ENCODE peak calls at places on chromosomes 12 and 14, in six cellular contexts. H is nephron progenitor cell, E is progenitor cell of endocrine pancreas, I is endothelial cell, C is lung, T is tibial artery. M is an unnamed sample.

GRCh38 chr12:132077322-132078100 is 66.6 kb downstream of the DDX51 start:
- DNase-seq in H (no peak), I (no peak), C (no peak), T (no peak), E (no peak), M (no peak)

GRCh38 chr14:50978521-50978871 is 34.2 kb upstream of the PYGL start:
- DNase-seq in C (no peak), E (no peak), H (no peak), I (no peak), T (no peak), M (no peak)

GRCh38 chr14:95413289-95414215 is 93.8 kb upstream of the CLMN start:
- DNase-seq in H (peak), I (no peak), E (no peak), T (no peak), C (no peak), M (no peak)

GRCh38 chr12:93729934-93730333 is 52.8 kb downstream of the CRADD start:
- DNase-seq in H (no peak), I (no peak), C (no peak), E (no peak), T (no peak), M (no peak)

GRCh38 chr12:66861157-66861750 is 182.4 kb upstream of the GRIP1 start:
- DNase-seq in E (peak), I (peak), H (peak), C (peak), T (peak), M (peak)

GRCh38 chr14:49975799-49976198 is 82.9 kb downstream of the ARF6 start:
- DNase-seq in C (no peak), T (no peak), I (no peak), E (no peak), H (no peak), M (no peak)

GRCh38 chr14:89012272-89013097 is 188.0 kb downstream of the TTC8 start:
- DNase-seq in T (no peak), E (no peak), C (no peak), H (no peak), I (no peak), M (no peak)

GRCh38 chr14:87638196-87638595 is 354.8 kb downstream of the GALC start:
- DNase-seq in T (no peak), H (no peak), E (no peak), I (no peak), C (no peak), M (no peak)

GRCh38 chr14:65412881-65413738 is 580 bp downstream of the FUT8 start:
- DNase-seq in C (peak), I (no peak), T (no peak), E (no peak), H (no peak), M (peak)

GRCh38 chr12:113135178-113136127 is at the start of gene RASAL1:
- DNase-seq in T (no peak), H (peak), C (no peak), I (peak), E (peak), M (no peak)

GRCh38 chr14:52801014-52801708 is 9.8 kb upstream of the GNPNAT1 start:
- DNase-seq in C (no peak), I (no peak), H (no peak), T (no peak), E (no peak), M (no peak)

GRCh38 chr12:67617619-67618018 is 30.9 kb upstream of the DYRK2 start:
- DNase-seq in E (no peak), T (no peak), C (no peak), H (no peak), I (no peak), M (no peak)

GRCh38 chr12:69028941-69029729 is 96.2 kb upstream of the CPM start:
- DNase-seq in H (no peak), T (no peak), C (no peak), E (no peak), I (no peak), M (no peak)

GRCh38 chr12:48936379-48936979 is 11.2 kb upstream of the FKBP11 start:
- DNase-seq in I (peak), C (peak), T (peak), H (peak), E (peak), M (peak)

GRCh38 chr12:98084950-98085349 is 430.4 kb upstream of the TMPO start:
- DNase-seq in E (no peak), H (no peak), I (peak), C (no peak), T (no peak), M (no peak)

GRCh38 chr14:76780875-76781647 is 19.8 kb downstream of the VASH1 start:
- DNase-seq in E (no peak), H (no peak), C (peak), T (peak), I (no peak), M (no peak)

GRCh38 chr12:7144414-7145120 is 14.4 kb downstream of the CLSTN3 start:
- DNase-seq in I (no peak), C (no peak), E (no peak), H (no peak), T (peak), M (no peak)

GRCh38 chr14:95652690-95653089 is 33.5 kb upstream of the TCL1B start:
- DNase-seq in T (no peak), I (no peak), C (no peak), H (no peak), E (no peak), M (no peak)

GRCh38 chr12:27422697-27423096 is 23.8 kb upstream of the SMCO2 start:
- DNase-seq in C (no peak), H (no peak), I (no peak), E (no peak), T (no peak), M (no peak)

GRCh38 chr12:27427824-27428223 is 18.7 kb upstream of the SMCO2 start:
- DNase-seq in I (no peak), H (no peak), C (no peak), E (no peak), T (no peak), M (no peak)

GRCh38 chr12:27426743-27427142 is 19.8 kb upstream of the SMCO2 start:
- DNase-seq in H (no peak), C (no peak), T (no peak), E (no peak), I (no peak), M (no peak)

GRCh38 chr12:27425306-27425705 is 21.2 kb upstream of the SMCO2 start:
- DNase-seq in C (no peak), I (no peak), H (no peak), E (no peak), T (no peak), M (no peak)

DNA sequence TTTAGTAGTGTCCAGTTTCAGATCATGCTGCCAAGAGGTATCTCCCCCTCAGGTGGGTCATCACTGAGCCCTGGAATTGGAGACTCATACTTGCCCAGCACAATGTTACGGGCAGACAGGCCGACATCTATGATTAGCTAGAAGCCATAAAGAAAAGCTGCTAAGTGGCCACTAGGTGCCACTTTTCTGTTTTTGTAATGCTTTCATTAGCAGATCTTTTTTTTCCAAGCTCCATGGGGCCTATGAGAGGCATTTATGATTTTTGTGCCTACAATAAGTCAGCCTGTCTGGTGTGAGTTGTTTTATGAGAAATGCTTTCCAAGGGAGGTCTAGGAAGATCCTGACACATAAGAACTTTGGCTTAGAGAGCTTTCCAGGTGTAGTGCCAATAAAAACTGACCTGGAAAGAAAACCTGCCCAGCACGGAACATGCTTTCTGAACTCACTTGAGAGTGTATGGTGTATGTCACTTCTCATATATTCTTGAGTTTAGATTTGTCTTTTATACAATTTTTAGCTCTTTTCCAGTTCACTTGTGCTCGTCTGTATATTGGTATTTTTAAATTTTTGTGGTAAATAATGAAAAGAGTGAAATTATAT is 21.8 kb upstream of the SMCO2 start:
- DNase-seq in H (no peak), I (no peak), T (no peak), C (no peak), E (no peak), M (peak)
- TF ChIP-seq CTCF in H (peak), I (peak), T (peak), C (peak), E (peak), M (peak)

GRCh38 chr12:129195081-129195480 is 341.8 kb downstream of the GLT1D1 start:
- DNase-seq in C (no peak), H (no peak), E (no peak), I (no peak), T (no peak), M (no peak)
- TF ChIP-seq CTCF in C (no peak), H (no peak), E (no peak), I (no peak), T (no peak), M (no peak)

GRCh38 chr12:119807380-119807779 is 69.7 kb downstream of the CIT start:
- DNase-seq in H (no peak), C (no peak), E (no peak), T (no peak), I (no peak), M (no peak)

GRCh38 chr12:119802472-119802871 is 74.6 kb downstream of the CIT start:
- DNase-seq in E (no peak), T (peak), H (no peak), C (no peak), I (no peak), M (peak)

GRCh38 chr12:119808441-119808840 is 68.7 kb downstream of the CIT start:
- DNase-seq in H (no peak), C (no peak), I (no peak), T (no peak), E (no peak), M (no peak)

GRCh38 chr12:119804011-119804641 is 73.0 kb downstream of the CIT start:
- DNase-seq in H (peak), T (no peak), C (peak), E (peak), I (peak), M (peak)

GRCh38 chr12:119803391-119803791 is 73.7 kb downstream of the CIT start:
- DNase-seq in H (peak), C (no peak), E (peak), I (peak), T (no peak), M (peak)
- TF ChIP-seq CTCF in H (no peak), C (no peak), E (no peak), I (no peak), T (no peak), M (no peak)

GRCh38 chr12:65100140-65100539 is 21.0 kb downstream of the WIF1 start:
- DNase-seq in T (no peak), H (no peak), I (peak), E (no peak), C (no peak), M (no peak)
- TF ChIP-seq CTCF in T (no peak), H (peak), I (peak), E (peak), C (no peak), M (no peak)